ENCODE peak calls at places on chromosomes 7 and 10, in seven cellular contexts. One of them, this sample, is unnamed.

GRCh38 chr10:79483948-79484347 is 28.4 kb upstream of the EIF5AL1 start:
- DNase-seq in A549: no peak
- DNase-seq in natural killer cell: no peak
- DNase-seq in fibroblast of lung: peak; percentile 62
- DNase-seq in H1: no peak
- DNase-seq in left lung: no peak
- DNase-seq in cardiac muscle cell: no peak
- DNase-seq in this sample: no peak

GRCh38 chr7:157614457-157615020 is 277.7 kb downstream of the DNAJB6 start:
- DNase-seq in A549: no peak
- DNase-seq in natural killer cell: no peak
- DNase-seq in fibroblast of lung: no peak
- DNase-seq in H1: no peak
- DNase-seq in left lung: no peak
- DNase-seq in cardiac muscle cell: no peak
- DNase-seq in this sample: no peak

GRCh38 chr7:39683216-39683845 is 60.0 kb downstream of the RALA start:
- DNase-seq in A549: no peak
- DNase-seq in natural killer cell: no peak
- DNase-seq in fibroblast of lung: peak; percentile 72
- DNase-seq in H1: no peak
- DNase-seq in left lung: no peak
- DNase-seq in cardiac muscle cell: no peak
- DNase-seq in this sample: no peak

GRCh38 chr7:45647426-45647825 is 73.3 kb downstream of the ADCY1 start:
- DNase-seq in A549: no peak
- DNase-seq in natural killer cell: no peak
- DNase-seq in fibroblast of lung: no peak
- DNase-seq in H1: no peak
- DNase-seq in left lung: no peak
- DNase-seq in cardiac muscle cell: no peak
- DNase-seq in this sample: no peak

GRCh38 chr7:139189357-139189756 is 41.7 kb upstream of the UBN2 start:
- DNase-seq in A549: no peak
- DNase-seq in natural killer cell: no peak
- DNase-seq in fibroblast of lung: no peak
- DNase-seq in H1: no peak
- DNase-seq in left lung: no peak
- DNase-seq in cardiac muscle cell: no peak
- DNase-seq in this sample: no peak

GRCh38 chr7:44882899-44883298 is 2.4 kb downstream of the PURB start:
- DNase-seq in A549: no peak
- DNase-seq in natural killer cell: no peak
- DNase-seq in fibroblast of lung: peak; percentile 42
- DNase-seq in H1: no peak
- DNase-seq in left lung: no peak
- DNase-seq in cardiac muscle cell: no peak
- DNase-seq in this sample: no peak

GRCh38 chr10:112959207-112959838 is 9.3 kb downstream of the TCF7L2 start:
- DNase-seq in A549: no peak
- DNase-seq in natural killer cell: no peak
- DNase-seq in fibroblast of lung: peak; percentile 48
- DNase-seq in H1: no peak
- DNase-seq in left lung: no peak
- DNase-seq in cardiac muscle cell: no peak
- DNase-seq in this sample: no peak

GRCh38 chr7:158271646-158272045 is 316.0 kb downstream of the PTPRN2 start:
- DNase-seq in A549: no peak
- DNase-seq in natural killer cell: no peak
- DNase-seq in fibroblast of lung: no peak
- DNase-seq in H1: no peak
- DNase-seq in left lung: peak; percentile 10
- DNase-seq in cardiac muscle cell: no peak
- DNase-seq in this sample: no peak

GRCh38 chr10:16586358-16587138 is 64.9 kb upstream of the C1QL3 start:
- DNase-seq in A549: no peak
- DNase-seq in natural killer cell: no peak
- DNase-seq in fibroblast of lung: no peak
- DNase-seq in H1: no peak
- DNase-seq in left lung: no peak
- DNase-seq in cardiac muscle cell: no peak
- DNase-seq in this sample: no peak

GRCh38 chr7:128029405-128029995 is 1.7 kb downstream of the LRRC4 start:
- DNase-seq in A549: no peak
- DNase-seq in natural killer cell: no peak
- DNase-seq in fibroblast of lung: no peak
- DNase-seq in H1: no peak
- DNase-seq in left lung: no peak
- DNase-seq in cardiac muscle cell: no peak
- DNase-seq in this sample: no peak

GRCh38 chr7:128030263-128030998 is 806 bp downstream of the LRRC4 start:
- DNase-seq in A549: no peak
- DNase-seq in natural killer cell: no peak
- DNase-seq in fibroblast of lung: no peak
- DNase-seq in H1: peak; percentile 80
- DNase-seq in left lung: no peak
- DNase-seq in cardiac muscle cell: no peak
- DNase-seq in this sample: no peak

GRCh38 chr7:128032605-128033235 is 1.5 kb upstream of the LRRC4 start:
- DNase-seq in A549: no peak
- DNase-seq in natural killer cell: peak; percentile 33
- DNase-seq in fibroblast of lung: peak; percentile 26
- DNase-seq in H1: peak; percentile 71
- DNase-seq in left lung: peak; percentile 88
- DNase-seq in cardiac muscle cell: no peak
- DNase-seq in this sample: no peak

GRCh38 chr7:128031901-128032604 is 816 bp upstream of the LRRC4 start:
- DNase-seq in A549: no peak
- DNase-seq in natural killer cell: peak; percentile 36
- DNase-seq in fibroblast of lung: peak; percentile 93
- DNase-seq in H1: peak; percentile 67
- DNase-seq in left lung: peak; percentile 87
- DNase-seq in cardiac muscle cell: peak; percentile 74
- DNase-seq in this sample: peak; percentile 62

GRCh38 chr7:128030999-128031681 is at the start of gene LRRC4:
- DNase-seq in A549: no peak
- DNase-seq in natural killer cell: peak; percentile 33
- DNase-seq in fibroblast of lung: peak; percentile 62
- DNase-seq in H1: no peak
- DNase-seq in left lung: peak; percentile 90
- DNase-seq in cardiac muscle cell: peak; percentile 72
- DNase-seq in this sample: no peak
- TF ChIP-seq CTCF in A549: no peak
- TF ChIP-seq CTCF in natural killer cell: no peak
- TF ChIP-seq CTCF in fibroblast of lung: no peak
- TF ChIP-seq CTCF in H1: no peak
- TF ChIP-seq CTCF in left lung: no peak
- TF ChIP-seq CTCF in cardiac muscle cell: peak; percentile 16
- TF ChIP-seq CTCF in this sample: no peak

GRCh38 chr7:111014074-111014473 is 76.9 kb upstream of the LRRN3 start:
- DNase-seq in A549: no peak
- DNase-seq in natural killer cell: no peak
- DNase-seq in fibroblast of lung: no peak
- DNase-seq in H1: no peak
- DNase-seq in left lung: peak; percentile 13
- DNase-seq in cardiac muscle cell: no peak
- DNase-seq in this sample: no peak

GRCh38 chr7:111018447-111018846 is 72.5 kb upstream of the LRRN3 start:
- DNase-seq in A549: no peak
- DNase-seq in natural killer cell: no peak
- DNase-seq in fibroblast of lung: no peak
- DNase-seq in H1: no peak
- DNase-seq in left lung: no peak
- DNase-seq in cardiac muscle cell: no peak
- DNase-seq in this sample: no peak

GRCh38 chr7:111025013-111025412 is 65.9 kb upstream of the LRRN3 start:
- DNase-seq in A549: no peak
- DNase-seq in natural killer cell: no peak
- DNase-seq in fibroblast of lung: no peak
- DNase-seq in H1: no peak
- DNase-seq in left lung: no peak
- DNase-seq in cardiac muscle cell: no peak
- DNase-seq in this sample: no peak

DNA sequence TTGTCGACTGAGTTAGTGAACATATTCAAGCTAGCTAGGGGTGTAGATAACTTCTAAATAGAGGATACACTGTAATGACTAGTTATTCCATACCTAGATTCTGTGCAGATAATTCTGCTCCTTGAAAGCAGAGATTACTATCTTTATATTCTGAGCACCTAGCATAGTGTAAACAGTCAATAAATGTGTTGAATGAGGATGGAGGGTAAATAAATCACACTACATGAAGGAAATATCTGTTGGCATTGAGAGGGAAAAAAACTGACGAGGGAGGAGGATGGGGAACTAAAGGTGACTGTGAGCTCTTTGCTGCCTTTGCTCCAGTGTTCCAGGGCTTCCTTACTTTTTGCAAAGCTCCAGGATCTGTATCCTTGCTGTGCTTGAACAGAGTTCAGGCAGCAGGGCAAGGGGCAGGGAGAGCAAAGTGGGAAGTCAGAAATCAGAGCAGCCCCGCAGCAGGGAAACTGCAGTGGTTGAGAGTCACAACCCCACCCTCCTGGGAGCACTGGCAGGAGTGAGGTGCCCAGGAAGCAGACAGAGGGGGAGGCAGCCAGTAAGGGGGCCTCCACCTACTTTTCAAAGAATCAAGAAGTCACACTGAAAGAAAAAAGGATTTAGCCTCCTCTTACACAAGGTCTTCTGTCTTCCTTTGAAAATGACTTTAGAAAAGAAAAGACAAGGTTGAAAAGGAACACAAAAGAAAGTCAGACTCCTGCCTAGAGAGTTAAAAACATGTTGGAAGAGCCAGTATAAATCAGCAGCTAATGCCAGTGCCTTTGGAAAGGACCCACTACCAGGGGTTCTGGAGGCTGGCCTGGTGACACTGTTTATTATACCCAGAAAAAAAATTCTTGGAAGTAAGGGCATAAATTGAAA is 71.7 kb upstream of the LRRN3 start:
- DNase-seq in A549: no peak
- DNase-seq in natural killer cell: no peak
- DNase-seq in fibroblast of lung: no peak
- DNase-seq in H1: no peak
- DNase-seq in left lung: peak; percentile 23
- DNase-seq in cardiac muscle cell: peak; percentile 7
- DNase-seq in this sample: no peak
- TF ChIP-seq CTCF in A549: no peak
- TF ChIP-seq CTCF in natural killer cell: no peak
- TF ChIP-seq CTCF in fibroblast of lung: no peak
- TF ChIP-seq CTCF in H1: no peak
- TF ChIP-seq CTCF in left lung: no peak
- TF ChIP-seq CTCF in cardiac muscle cell: no peak
- TF ChIP-seq CTCF in this sample: no peak

DNA sequence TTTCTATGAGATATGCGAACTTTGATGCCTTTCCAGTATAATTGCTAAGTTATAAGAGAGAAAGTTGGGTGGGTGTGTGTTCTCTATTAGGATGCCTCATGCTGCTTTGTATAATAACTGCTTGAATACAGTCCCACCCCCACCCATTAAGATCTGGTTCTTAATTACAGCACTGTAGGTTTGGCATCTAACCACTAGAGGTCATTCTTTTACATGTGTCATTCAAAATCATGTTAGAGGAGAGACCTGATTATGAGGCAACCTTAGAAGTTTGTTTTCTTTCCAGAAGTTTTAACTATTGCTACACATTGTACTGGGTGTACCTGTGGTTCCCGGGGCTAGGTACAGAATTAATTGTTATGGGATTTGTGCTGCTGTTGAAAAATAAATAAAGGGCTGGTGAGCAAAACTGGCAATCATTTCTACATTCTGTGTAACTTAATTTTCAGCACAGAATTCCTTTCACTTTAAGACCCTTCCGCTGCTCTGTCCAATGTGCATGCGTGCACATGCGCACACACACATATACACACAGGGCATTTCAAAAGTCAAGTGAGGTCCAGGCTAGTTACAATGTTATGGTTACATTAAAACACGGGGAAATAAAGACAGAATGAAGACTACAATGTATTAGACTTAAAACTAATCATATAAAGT is 1156.3 kb downstream of the SORCS3 start:
- DNase-seq in A549: peak; percentile 11
- DNase-seq in natural killer cell: no peak
- DNase-seq in fibroblast of lung: no peak
- DNase-seq in H1: no peak
- DNase-seq in left lung: peak; percentile 22
- DNase-seq in cardiac muscle cell: peak; percentile 51
- DNase-seq in this sample: no peak
- TF ChIP-seq CTCF in A549: peak; percentile 27
- TF ChIP-seq CTCF in natural killer cell: no peak
- TF ChIP-seq CTCF in fibroblast of lung: peak; percentile 3
- TF ChIP-seq CTCF in H1: no peak
- TF ChIP-seq CTCF in left lung: peak; percentile 24
- TF ChIP-seq CTCF in cardiac muscle cell: peak; percentile 23
- TF ChIP-seq CTCF in this sample: peak; percentile 41

GRCh38 chr7:5481241-5482019 is 57.8 kb upstream of the TNRC18 start:
- DNase-seq in A549: no peak
- DNase-seq in natural killer cell: no peak
- DNase-seq in fibroblast of lung: no peak
- DNase-seq in H1: no peak
- DNase-seq in left lung: peak; percentile 84
- DNase-seq in cardiac muscle cell: no peak
- DNase-seq in this sample: no peak
- TF ChIP-seq CTCF in A549: no peak
- TF ChIP-seq CTCF in natural killer cell: no peak
- TF ChIP-seq CTCF in fibroblast of lung: no peak
- TF ChIP-seq CTCF in H1: no peak
- TF ChIP-seq CTCF in left lung: no peak
- TF ChIP-seq CTCF in cardiac muscle cell: no peak
- TF ChIP-seq CTCF in this sample: no peak

GRCh38 chr10:111360260-111360925 is 283.6 kb downstream of the ADRA2A start:
- DNase-seq in A549: no peak
- DNase-seq in natural killer cell: no peak
- DNase-seq in fibroblast of lung: no peak
- DNase-seq in H1: peak; percentile 55
- DNase-seq in left lung: no peak
- DNase-seq in cardiac muscle cell: peak; percentile 80
- DNase-seq in this sample: no peak
- TF ChIP-seq CTCF in A549: peak; percentile 43
- TF ChIP-seq CTCF in natural killer cell: no peak
- TF ChIP-seq CTCF in fibroblast of lung: no peak
- TF ChIP-seq CTCF in H1: peak; percentile 70
- TF ChIP-seq CTCF in left lung: peak; percentile 27
- TF ChIP-seq CTCF in cardiac muscle cell: no peak
- TF ChIP-seq CTCF in this sample: no peak

GRCh38 chr7:23514755-23515154 is 17.0 kb downstream of the TRA2A start:
- DNase-seq in A549: no peak
- DNase-seq in natural killer cell: no peak
- DNase-seq in fibroblast of lung: no peak
- DNase-seq in H1: no peak
- DNase-seq in left lung: no peak
- DNase-seq in cardiac muscle cell: no peak
- DNase-seq in this sample: no peak
- TF ChIP-seq CTCF in A549: no peak
- TF ChIP-seq CTCF in natural killer cell: no peak
- TF ChIP-seq CTCF in fibroblast of lung: no peak
- TF ChIP-seq CTCF in H1: no peak
- TF ChIP-seq CTCF in left lung: no peak
- TF ChIP-seq CTCF in cardiac muscle cell: no peak
- TF ChIP-seq CTCF in this sample: no peak

GRCh38 chr7:144454256-144455039 is 51.0 kb upstream of the NOBOX start:
- DNase-seq in A549: peak; percentile 5
- DNase-seq in natural killer cell: no peak
- DNase-seq in fibroblast of lung: no peak
- DNase-seq in H1: no peak
- DNase-seq in left lung: no peak
- DNase-seq in cardiac muscle cell: no peak
- DNase-seq in this sample: no peak
- TF ChIP-seq CTCF in A549: no peak
- TF ChIP-seq CTCF in natural killer cell: no peak
- TF ChIP-seq CTCF in fibroblast of lung: peak; percentile 9
- TF ChIP-seq CTCF in H1: no peak
- TF ChIP-seq CTCF in left lung: peak; percentile 26
- TF ChIP-seq CTCF in cardiac muscle cell: peak; percentile 43
- TF ChIP-seq CTCF in this sample: no peak